ENCODE peak calls at places on chromosomes 6 and 20, in eight cellular contexts. One of them, this sample, is unnamed.

GRCh38 chr6:170522565-170523183 is 30.4 kb downstream of the PSMB1 start:
- DNase-seq in lower lobe of right lung: no peak
- DNase-seq in WERI-Rb-1: peak; percentile 58
- DNase-seq in kidney epithelial cell: no peak
- DNase-seq in SK-N-SH: peak; percentile 51
- DNase-seq in fibroblast of lung: peak; percentile 11
- DNase-seq in osteoblast: no peak
- DNase-seq in AG10803: no peak
- DNase-seq in this sample: no peak

GRCh38 chr20:21074605-21075336 is 31.4 kb downstream of the LINC00237 start:
- DNase-seq in fibroblast of lung: no peak
- DNase-seq in AG10803: no peak
- DNase-seq in WERI-Rb-1: no peak
- DNase-seq in osteoblast: no peak
- DNase-seq in kidney epithelial cell: peak; percentile 29
- DNase-seq in SK-N-SH: no peak
- DNase-seq in lower lobe of right lung: no peak
- DNase-seq in this sample: no peak

GRCh38 chr6:128882991-128883571 is at the start of gene LAMA2:
- DNase-seq in lower lobe of right lung: peak; percentile 57
- DNase-seq in AG10803: peak; percentile 81
- DNase-seq in kidney epithelial cell: no peak
- DNase-seq in osteoblast: peak; percentile 64
- DNase-seq in WERI-Rb-1: no peak
- DNase-seq in fibroblast of lung: peak; percentile 78
- DNase-seq in SK-N-SH: peak; percentile 23
- DNase-seq in this sample: no peak

GRCh38 chr20:35030136-35030535 is 62.5 kb downstream of the TRPC4AP start:
- DNase-seq in lower lobe of right lung: no peak
- DNase-seq in kidney epithelial cell: no peak
- DNase-seq in AG10803: peak; percentile 47
- DNase-seq in fibroblast of lung: no peak
- DNase-seq in WERI-Rb-1: no peak
- DNase-seq in SK-N-SH: no peak
- DNase-seq in osteoblast: no peak
- DNase-seq in this sample: no peak

GRCh38 chr6:148602136-148602535 is 144.7 kb upstream of the UST start:
- DNase-seq in osteoblast: no peak
- DNase-seq in WERI-Rb-1: no peak
- DNase-seq in fibroblast of lung: no peak
- DNase-seq in AG10803: no peak
- DNase-seq in SK-N-SH: no peak
- DNase-seq in kidney epithelial cell: no peak
- DNase-seq in lower lobe of right lung: no peak
- DNase-seq in this sample: no peak

GRCh38 chr6:22558288-22558882 is 11.0 kb upstream of the HDGFL1 start:
- DNase-seq in osteoblast: no peak
- DNase-seq in kidney epithelial cell: no peak
- DNase-seq in SK-N-SH: peak; percentile 52
- DNase-seq in AG10803: no peak
- DNase-seq in fibroblast of lung: no peak
- DNase-seq in WERI-Rb-1: no peak
- DNase-seq in lower lobe of right lung: no peak
- DNase-seq in this sample: no peak

GRCh38 chr6:148629197-148629909 is 117.5 kb upstream of the UST start:
- DNase-seq in SK-N-SH: no peak
- DNase-seq in osteoblast: peak; percentile 92
- DNase-seq in AG10803: peak; percentile 85
- DNase-seq in kidney epithelial cell: no peak
- DNase-seq in lower lobe of right lung: no peak
- DNase-seq in WERI-Rb-1: no peak
- DNase-seq in fibroblast of lung: peak; percentile 11
- DNase-seq in this sample: no peak

GRCh38 chr20:57578476-57579165 is 17.7 kb downstream of the PCK1 start:
- DNase-seq in osteoblast: peak; percentile 64
- DNase-seq in SK-N-SH: no peak
- DNase-seq in kidney epithelial cell: no peak
- DNase-seq in WERI-Rb-1: no peak
- DNase-seq in fibroblast of lung: no peak
- DNase-seq in AG10803: no peak
- DNase-seq in lower lobe of right lung: no peak
- DNase-seq in this sample: no peak

GRCh38 chr6:33000053-33000452 is 9.3 kb downstream of the HLA-DOA start:
- DNase-seq in lower lobe of right lung: no peak
- DNase-seq in fibroblast of lung: no peak
- DNase-seq in WERI-Rb-1: peak; percentile 81
- DNase-seq in SK-N-SH: no peak
- DNase-seq in kidney epithelial cell: no peak
- DNase-seq in osteoblast: no peak
- DNase-seq in AG10803: no peak
- DNase-seq in this sample: no peak

GRCh38 chr6:125198285-125199009 is 44.9 kb downstream of the TPD52L1 start:
- DNase-seq in AG10803: no peak
- DNase-seq in fibroblast of lung: no peak
- DNase-seq in lower lobe of right lung: no peak
- DNase-seq in osteoblast: no peak
- DNase-seq in WERI-Rb-1: no peak
- DNase-seq in kidney epithelial cell: no peak
- DNase-seq in SK-N-SH: no peak
- DNase-seq in this sample: no peak

GRCh38 chr20:41124451-41125094 is 12.8 kb upstream of the PLCG1 start:
- DNase-seq in WERI-Rb-1: no peak
- DNase-seq in AG10803: no peak
- DNase-seq in osteoblast: no peak
- DNase-seq in kidney epithelial cell: no peak
- DNase-seq in SK-N-SH: no peak
- DNase-seq in fibroblast of lung: no peak
- DNase-seq in lower lobe of right lung: no peak
- DNase-seq in this sample: no peak

GRCh38 chr6:55882731-55883595 is 7.6 kb upstream of the BMP5 start:
- DNase-seq in lower lobe of right lung: no peak
- DNase-seq in fibroblast of lung: peak; percentile 87
- DNase-seq in SK-N-SH: no peak
- DNase-seq in osteoblast: no peak
- DNase-seq in AG10803: peak; percentile 35
- DNase-seq in kidney epithelial cell: peak; percentile 65
- DNase-seq in WERI-Rb-1: no peak
- DNase-seq in this sample: peak; percentile 74

GRCh38 chr6:143333749-143334520 is 116.6 kb downstream of the ADAT2 start:
- DNase-seq in osteoblast: no peak
- DNase-seq in SK-N-SH: no peak
- DNase-seq in AG10803: no peak
- DNase-seq in kidney epithelial cell: no peak
- DNase-seq in lower lobe of right lung: no peak
- DNase-seq in WERI-Rb-1: no peak
- DNase-seq in fibroblast of lung: no peak
- DNase-seq in this sample: no peak

GRCh38 chr6:93786474-93787330 is 367.3 kb upstream of the EPHA7 start:
- DNase-seq in WERI-Rb-1: no peak
- DNase-seq in osteoblast: no peak
- DNase-seq in SK-N-SH: no peak
- DNase-seq in kidney epithelial cell: peak; percentile 41
- DNase-seq in fibroblast of lung: no peak
- DNase-seq in AG10803: no peak
- DNase-seq in lower lobe of right lung: no peak
- DNase-seq in this sample: no peak

GRCh38 chr6:133977983-133978895 is 25.2 kb downstream of the TBPL1 start:
- DNase-seq in SK-N-SH: peak; percentile 33
- DNase-seq in osteoblast: no peak
- DNase-seq in WERI-Rb-1: peak; percentile 49
- DNase-seq in kidney epithelial cell: no peak
- DNase-seq in lower lobe of right lung: no peak
- DNase-seq in AG10803: peak; percentile 78
- DNase-seq in fibroblast of lung: peak; percentile 79
- DNase-seq in this sample: no peak

GRCh38 chr6:41733349-41733706 is 2.1 kb downstream of the TFEB start:
- DNase-seq in AG10803: no peak
- DNase-seq in WERI-Rb-1: no peak
- DNase-seq in lower lobe of right lung: no peak
- DNase-seq in osteoblast: peak; percentile 86
- DNase-seq in fibroblast of lung: no peak
- DNase-seq in SK-N-SH: no peak
- DNase-seq in kidney epithelial cell: no peak
- DNase-seq in this sample: no peak

GRCh38 chr6:144036064-144036873 is 28.2 kb upstream of the PLAGL1 start:
- DNase-seq in WERI-Rb-1: no peak
- DNase-seq in kidney epithelial cell: no peak
- DNase-seq in osteoblast: peak; percentile 62
- DNase-seq in AG10803: peak; percentile 61
- DNase-seq in SK-N-SH: no peak
- DNase-seq in lower lobe of right lung: peak; percentile 55
- DNase-seq in fibroblast of lung: peak; percentile 47
- DNase-seq in this sample: no peak

GRCh38 chr6:70210462-70210861 is 92.4 kb downstream of the COL9A1 start:
- DNase-seq in osteoblast: no peak
- DNase-seq in lower lobe of right lung: no peak
- DNase-seq in WERI-Rb-1: no peak
- DNase-seq in fibroblast of lung: peak; percentile 4
- DNase-seq in AG10803: peak; percentile 2
- DNase-seq in SK-N-SH: peak; percentile 17
- DNase-seq in kidney epithelial cell: no peak
- DNase-seq in this sample: no peak

GRCh38 chr6:40350193-40350941 is 236.8 kb downstream of the LRFN2 start:
- DNase-seq in AG10803: no peak
- DNase-seq in WERI-Rb-1: no peak
- DNase-seq in fibroblast of lung: no peak
- DNase-seq in SK-N-SH: no peak
- DNase-seq in kidney epithelial cell: no peak
- DNase-seq in lower lobe of right lung: no peak
- DNase-seq in osteoblast: peak; percentile 31
- DNase-seq in this sample: no peak

GRCh38 chr6:28634758-28635546 is 109.3 kb downstream of the GPX5 start:
- DNase-seq in SK-N-SH: peak; percentile 80
- DNase-seq in osteoblast: peak; percentile 51
- DNase-seq in lower lobe of right lung: no peak
- DNase-seq in AG10803: no peak
- DNase-seq in fibroblast of lung: peak; percentile 32
- DNase-seq in WERI-Rb-1: peak; percentile 90
- DNase-seq in kidney epithelial cell: no peak
- DNase-seq in this sample: peak; percentile 20

GRCh38 chr20:5688431-5688972 is 61.7 kb upstream of the SHLD1 start:
- DNase-seq in SK-N-SH: no peak
- DNase-seq in AG10803: no peak
- DNase-seq in kidney epithelial cell: no peak
- DNase-seq in osteoblast: no peak
- DNase-seq in lower lobe of right lung: peak; percentile 81
- DNase-seq in fibroblast of lung: no peak
- DNase-seq in WERI-Rb-1: peak; percentile 11
- DNase-seq in this sample: no peak

GRCh38 chr6:2127484-2127911 is 117.9 kb downstream of the GMDS start:
- DNase-seq in WERI-Rb-1: no peak
- DNase-seq in osteoblast: no peak
- DNase-seq in fibroblast of lung: no peak
- DNase-seq in kidney epithelial cell: no peak
- DNase-seq in AG10803: no peak
- DNase-seq in SK-N-SH: no peak
- DNase-seq in lower lobe of right lung: peak; percentile 54
- DNase-seq in this sample: no peak

GRCh38 chr6:86856937-86857563 is 80.3 kb upstream of the HTR1E start:
- DNase-seq in osteoblast: peak; percentile 4
- DNase-seq in SK-N-SH: peak; percentile 4
- DNase-seq in WERI-Rb-1: peak; percentile 43
- DNase-seq in fibroblast of lung: peak; percentile 40
- DNase-seq in AG10803: peak; percentile 36
- DNase-seq in kidney epithelial cell: peak; percentile 2
- DNase-seq in lower lobe of right lung: no peak
- DNase-seq in this sample: no peak

GRCh38 chr6:118968416-118968815 is 33.5 kb upstream of the MCM9 start:
- DNase-seq in AG10803: peak; percentile 8
- DNase-seq in kidney epithelial cell: no peak
- DNase-seq in osteoblast: no peak
- DNase-seq in lower lobe of right lung: no peak
- DNase-seq in fibroblast of lung: peak; percentile 61
- DNase-seq in WERI-Rb-1: no peak
- DNase-seq in SK-N-SH: no peak
- DNase-seq in this sample: no peak
- TF ChIP-seq CTCF in AG10803: peak; percentile 35
- TF ChIP-seq CTCF in kidney epithelial cell: peak; percentile 14
- TF ChIP-seq CTCF in osteoblast: peak; percentile 28
- TF ChIP-seq CTCF in lower lobe of right lung: peak; percentile 32
- TF ChIP-seq CTCF in fibroblast of lung: no peak
- TF ChIP-seq CTCF in WERI-Rb-1: no peak
- TF ChIP-seq CTCF in SK-N-SH: peak; percentile 62
- TF ChIP-seq CTCF in this sample: peak; percentile 64

GRCh38 chr20:36148439-36148838 is 6.1 kb upstream of the EPB41L1 start:
- DNase-seq in SK-N-SH: no peak
- DNase-seq in osteoblast: no peak
- DNase-seq in lower lobe of right lung: no peak
- DNase-seq in fibroblast of lung: no peak
- DNase-seq in kidney epithelial cell: no peak
- DNase-seq in WERI-Rb-1: no peak
- DNase-seq in AG10803: no peak
- DNase-seq in this sample: no peak

GRCh38 chr20:36145877-36146707 is 8.4 kb upstream of the EPB41L1 start:
- DNase-seq in AG10803: no peak
- DNase-seq in lower lobe of right lung: no peak
- DNase-seq in SK-N-SH: no peak
- DNase-seq in fibroblast of lung: peak; percentile 45
- DNase-seq in WERI-Rb-1: peak; percentile 78
- DNase-seq in osteoblast: no peak
- DNase-seq in kidney epithelial cell: no peak
- DNase-seq in this sample: no peak

GRCh38 chr20:36147707-36148106 is 6.8 kb upstream of the EPB41L1 start:
- DNase-seq in fibroblast of lung: peak; percentile 80
- DNase-seq in WERI-Rb-1: no peak
- DNase-seq in osteoblast: peak; percentile 55
- DNase-seq in SK-N-SH: no peak
- DNase-seq in AG10803: peak; percentile 89
- DNase-seq in kidney epithelial cell: no peak
- DNase-seq in lower lobe of right lung: no peak
- DNase-seq in this sample: no peak

GRCh38 chr20:36141310-36141709 is 13.2 kb upstream of the EPB41L1 start:
- DNase-seq in kidney epithelial cell: no peak
- DNase-seq in AG10803: no peak
- DNase-seq in osteoblast: no peak
- DNase-seq in WERI-Rb-1: no peak
- DNase-seq in SK-N-SH: no peak
- DNase-seq in lower lobe of right lung: no peak
- DNase-seq in fibroblast of lung: no peak
- DNase-seq in this sample: no peak

GRCh38 chr20:36144336-36144735 is 10.2 kb upstream of the EPB41L1 start:
- DNase-seq in SK-N-SH: no peak
- DNase-seq in WERI-Rb-1: no peak
- DNase-seq in fibroblast of lung: no peak
- DNase-seq in lower lobe of right lung: no peak
- DNase-seq in AG10803: no peak
- DNase-seq in osteoblast: no peak
- DNase-seq in kidney epithelial cell: no peak
- DNase-seq in this sample: no peak
- H3K4me3 ChIP-seq in SK-N-SH: no peak overlapping the region
- H3K4me3 ChIP-seq in WERI-Rb-1: no peak overlapping the region
- H3K4me3 ChIP-seq in fibroblast of lung: no peak overlapping the region
- H3K4me3 ChIP-seq in lower lobe of right lung: no peak overlapping the region
- H3K4me3 ChIP-seq in AG10803: no peak overlapping the region
- H3K4me3 ChIP-seq in osteoblast: no peak overlapping the region
- H3K4me3 ChIP-seq in kidney epithelial cell: no peak overlapping the region
- H3K4me3 ChIP-seq in this sample: no peak overlapping the region

GRCh38 chr6:158157064-158157764 is 10.8 kb downstream of the SERAC1 start:
- DNase-seq in kidney epithelial cell: no peak
- DNase-seq in AG10803: no peak
- DNase-seq in lower lobe of right lung: no peak
- DNase-seq in WERI-Rb-1: no peak
- DNase-seq in SK-N-SH: no peak
- DNase-seq in osteoblast: no peak
- DNase-seq in fibroblast of lung: no peak
- DNase-seq in this sample: no peak
- TF ChIP-seq CTCF in kidney epithelial cell: no peak
- TF ChIP-seq CTCF in AG10803: no peak
- TF ChIP-seq CTCF in lower lobe of right lung: no peak
- TF ChIP-seq CTCF in WERI-Rb-1: no peak
- TF ChIP-seq CTCF in SK-N-SH: no peak
- TF ChIP-seq CTCF in osteoblast: no peak
- TF ChIP-seq CTCF in fibroblast of lung: no peak
- TF ChIP-seq CTCF in this sample: no peak

GRCh38 chr20:53130819-53131218 is 158.7 kb downstream of the TSHZ2 start:
- DNase-seq in WERI-Rb-1: no peak
- DNase-seq in kidney epithelial cell: no peak
- DNase-seq in AG10803: no peak
- DNase-seq in SK-N-SH: no peak
- DNase-seq in lower lobe of right lung: no peak
- DNase-seq in fibroblast of lung: no peak
- DNase-seq in osteoblast: no peak
- DNase-seq in this sample: no peak
- H3K4me3 ChIP-seq in WERI-Rb-1: no peak overlapping the region
- H3K4me3 ChIP-seq in kidney epithelial cell: no peak overlapping the region
- H3K4me3 ChIP-seq in AG10803: no peak overlapping the region
- H3K4me3 ChIP-seq in SK-N-SH: no peak overlapping the region
- H3K4me3 ChIP-seq in lower lobe of right lung: no peak overlapping the region
- H3K4me3 ChIP-seq in fibroblast of lung: no peak overlapping the region
- H3K4me3 ChIP-seq in osteoblast: no peak overlapping the region
- H3K4me3 ChIP-seq in this sample: no peak overlapping the region